ENCODE peak calls at places on chromosomes 6 and 20, in six cellular contexts. X is A549, G is HepG2, P is upper lobe of left lung, N is GM12878, W is K562. O is an unnamed sample.

GRCh38 chr20:10576411-10576810 is 97.4 kb downstream of the JAG1 start:
- ATAC-seq in X (no peak), G (no peak), P (no peak), N (no peak), W (no peak), O (no peak)

GRCh38 chr20:33954504-33954903 is 39.2 kb upstream of the RALY start:
- ATAC-seq in X (no peak), G (peak), P (no peak), N (no peak), W (no peak), O (no peak)

GRCh38 chr20:59606566-59606965 is 2.2 kb downstream of the PHACTR3 start:
- ATAC-seq in X (no peak), G (no peak), P (no peak), N (no peak), W (no peak), O (no peak)

GRCh38 chr6:144350176-144350575 is 65.0 kb downstream of the UTRN start:
- ATAC-seq in X (no peak), G (no peak), P (no peak), N (peak), W (no peak), O (no peak)

GRCh38 chr20:49179368-49180277 is 8.5 kb downstream of the STAU1 start:
- ATAC-seq in X (no peak), G (peak), P (no peak), N (peak), W (no peak), O (no peak)

GRCh38 chr20:48841861-48842529 is 14.2 kb upstream of the PREX1 start:
- ATAC-seq in X (peak), G (no peak), P (no peak), N (no peak), W (peak), O (no peak)

GRCh38 chr6:33318426-33319073 is 1.0 kb upstream of the ZBTB22 start:
- ATAC-seq in X (no peak), G (no peak), P (no peak), N (no peak), W (no peak), O (no peak)

GRCh38 chr20:14622796-14623195 is 285.4 kb upstream of the FLRT3 start:
- ATAC-seq in X (peak), G (peak), P (no peak), N (no peak), W (no peak), O (no peak)

GRCh38 chr20:52410746-52411317 is 219.3 kb upstream of the ZFP64 start:
- ATAC-seq in X (no peak), G (no peak), P (peak), N (no peak), W (no peak), O (no peak)

GRCh38 chr20:47319517-47320252 is 36.8 kb downstream of the ZMYND8 start:
- ATAC-seq in X (no peak), G (peak), P (peak), N (no peak), W (peak), O (no peak)

GRCh38 chr6:156767603-156768467 is 9.3 kb upstream of the ARID1B start:
- ATAC-seq in X (no peak), G (no peak), P (no peak), N (peak), W (peak), O (no peak)

GRCh38 chr20:58001381-58001780 is 227.1 kb downstream of the ANKRD60 start:
- ATAC-seq in X (no peak), G (peak), P (peak), N (no peak), W (no peak), O (peak)

GRCh38 chr6:163438940-163439335 is 24.4 kb downstream of the QKI start:
- ATAC-seq in X (no peak), G (peak), P (no peak), N (peak), W (peak), O (no peak)

GRCh38 chr6:86154852-86155251 is 512.2 kb upstream of the SYNCRIP start:
- ATAC-seq in X (no peak), G (no peak), P (no peak), N (no peak), W (no peak), O (no peak)

GRCh38 chr20:37305079-37305478 is 15.6 kb downstream of the MANBAL start:
- ATAC-seq in X (no peak), G (no peak), P (no peak), N (no peak), W (no peak), O (no peak)

GRCh38 chr20:20017852-20018245 is 687 bp downstream of the NAA20 start:
- ATAC-seq in X (peak), G (peak), P (peak), N (peak), W (peak), O (no peak)

GRCh38 chr6:63926950-63927349 is 291.3 kb downstream of the PHF3 start:
- ATAC-seq in X (no peak), G (no peak), P (no peak), N (no peak), W (no peak), O (no peak)

GRCh38 chr20:63772781-63773520 is 33.4 kb downstream of the SLC2A4RG start:
- ATAC-seq in X (no peak), G (no peak), P (no peak), N (no peak), W (peak), O (peak)

GRCh38 chr6:154474636-154475428 is 35.7 kb downstream of the CNKSR3 start:
- ATAC-seq in X (peak), G (peak), P (no peak), N (no peak), W (no peak), O (peak)

GRCh38 chr6:162852810-162853577 is 125.2 kb downstream of the PACRG start:
- ATAC-seq in X (no peak), G (no peak), P (no peak), N (no peak), W (no peak), O (no peak)

GRCh38 chr6:108940741-108941140 is 92.5 kb downstream of the ARMC2 start:
- ATAC-seq in X (no peak), G (no peak), P (no peak), N (no peak), W (no peak), O (no peak)

GRCh38 chr6:121830759-121831158 is 395.3 kb downstream of the GJA1 start:
- ATAC-seq in X (no peak), G (no peak), P (no peak), N (no peak), W (no peak), O (no peak)

GRCh38 chr6:121823437-121823851 is 388.0 kb downstream of the GJA1 start:
- ATAC-seq in X (no peak), G (no peak), P (no peak), N (no peak), W (no peak), O (no peak)

GRCh38 chr6:121828567-121828966 is 393.1 kb downstream of the GJA1 start:
- ATAC-seq in X (no peak), G (no peak), P (peak), N (no peak), W (no peak), O (no peak)

GRCh38 chr6:121826156-121826810 is 390.8 kb downstream of the GJA1 start:
- ATAC-seq in X (peak), G (no peak), P (peak), N (no peak), W (no peak), O (no peak)
- TF ChIP-seq EP300 in X (no peak), G (no peak), P (no peak), N (no peak), W (no peak), O (no peak)

DNA sequence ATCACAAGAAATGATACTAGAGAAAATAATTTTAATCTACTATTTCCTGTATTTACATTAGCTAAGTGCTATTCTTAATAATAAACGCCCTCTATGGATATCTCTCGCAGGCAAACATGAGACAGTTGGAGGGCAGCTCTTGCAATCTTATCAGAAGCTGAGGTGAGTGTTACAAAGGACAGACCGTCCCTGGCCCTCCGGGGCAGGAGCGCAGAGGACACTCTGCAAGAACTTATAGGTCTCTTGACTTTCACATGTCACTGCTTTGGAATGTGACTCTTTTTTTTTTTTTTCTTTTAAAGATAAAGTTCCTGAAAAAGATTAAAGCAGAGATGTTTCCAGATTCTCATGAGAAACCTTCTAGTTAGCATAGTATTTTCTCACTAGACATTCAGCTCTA is 57.3 kb downstream of the SYTL3 start:
- ATAC-seq in X (peak), G (no peak), P (peak), N (no peak), W (peak), O (peak)
- TF ChIP-seq EP300 in X (no peak), G (no peak), P (peak), N (no peak), W (peak), O (no peak)

GRCh38 chr20:62377615-62378085 is 9.3 kb upstream of the RPS21 start:
- ATAC-seq in X (no peak), G (no peak), P (no peak), N (no peak), W (no peak), O (no peak)
- TF ChIP-seq EP300 in X (no peak), G (no peak), P (no peak), N (no peak), W (no peak), O (no peak)

GRCh38 chr6:43180985-43181384 is 1.0 kb upstream of the CUL9 start:
- ATAC-seq in X (peak), G (peak), P (no peak), N (no peak), W (peak), O (no peak)
- TF ChIP-seq EP300 in X (no peak), G (no peak), P (no peak), N (no peak), W (no peak), O (no peak)